ENCODE peak calls at places on chromosome 19, in nine cellular contexts. J, P, X, H, F, T, B, Z and D are unnamed samples. For H3K4me1, the result is how much of the 10 kb centered on the place peaks cover.

GRCh38 chr19:42468273-42468796 is 25.6 kb upstream of the CXCL17 start:
- DNase-seq in X (peak), Z (peak), J (no peak), T (no peak), B (no peak), H (no peak), F (no peak), P (no peak), D (no peak)

GRCh38 chr19:40650749-40651305 is 39.6 kb downstream of the NUMBL start:
- DNase-seq in F (peak), P (no peak), J (no peak), T (no peak), B (peak), Z (no peak), H (no peak), X (peak), D (no peak)

GRCh38 chr19:37583340-37583739 is 11.3 kb downstream of the ZNF571 start:
- DNase-seq in F (no peak), J (no peak), Z (no peak), H (no peak), T (no peak), X (no peak), B (no peak), P (no peak), D (no peak)

GRCh38 chr19:38932425-38933179 is 1.9 kb downstream of the MRPS12 start:
- DNase-seq in J (no peak), H (no peak), F (no peak), B (no peak), Z (peak), P (peak), X (peak), T (peak), D (no peak)

GRCh38 chr19:6090634-6091033 is 19.7 kb downstream of the RFX2 start:
- DNase-seq in Z (no peak), F (no peak), T (no peak), J (no peak), P (no peak), B (no peak), H (no peak), X (no peak), D (no peak)

GRCh38 chr19:38693380-38694223 is 46.2 kb downstream of the ACTN4 start:
- DNase-seq in H (peak), J (no peak), T (peak), F (no peak), Z (peak), X (peak), P (peak), B (peak), D (no peak)

GRCh38 chr19:20233105-20233504 is 66.1 kb downstream of the ZNF486 start:
- DNase-seq in X (no peak), T (no peak), H (no peak), P (no peak), Z (no peak), B (no peak), J (peak), F (no peak), D (no peak)

GRCh38 chr19:50465986-50466771 is 10.1 kb upstream of the EMC10 start:
- DNase-seq in B (no peak), H (no peak), F (no peak), P (peak), J (peak), Z (peak), X (no peak), T (peak), D (no peak)

GRCh38 chr19:58579473-58580142 is 6.5 kb upstream of the MZF1 start:
- DNase-seq in F (no peak), X (no peak), J (no peak), B (no peak), Z (no peak), H (no peak), T (no peak), P (no peak), D (no peak)

GRCh38 chr19:46984077-46985010 is 35.3 kb upstream of the NPAS1 start:
- DNase-seq in B (no peak), T (peak), H (no peak), F (peak), J (no peak), X (peak), Z (no peak), P (peak), D (peak)

GRCh38 chr19:38229585-38230073 is 5.6 kb upstream of the DPF1 start:
- DNase-seq in J (peak), B (no peak), H (peak), X (peak), F (no peak), P (peak), T (peak), Z (peak), D (no peak)

GRCh38 chr19:55173717-55174409 is 6.2 kb downstream of the SYT5 start:
- DNase-seq in J (peak), Z (peak), T (peak), F (no peak), B (no peak), P (peak), X (peak), H (peak), D (no peak)

GRCh38 chr19:33175886-33176669 is 18.1 kb upstream of the LRP3 start:
- DNase-seq in J (no peak), F (no peak), T (peak), P (peak), H (peak), B (peak), Z (no peak), X (peak), D (no peak)

GRCh38 chr19:29566496-29567054 is 39.5 kb upstream of the POP4 start:
- DNase-seq in Z (no peak), X (no peak), T (no peak), B (no peak), F (no peak), H (no peak), P (no peak), J (no peak), D (no peak)

GRCh38 chr19:53659292-53659691 is 27.5 kb downstream of the DPRX start:
- DNase-seq in Z (no peak), J (no peak), F (no peak), B (peak), X (no peak), P (peak), T (no peak), H (peak), D (no peak)

GRCh38 chr19:49877879-49878743 is 609 bp downstream of the TBC1D17 start:
- DNase-seq in P (peak), J (peak), X (peak), H (peak), Z (peak), T (peak), F (peak), B (peak), D (peak)

GRCh38 chr19:33388231-33388816 is 14.8 kb downstream of the CEBPG start:
- DNase-seq in B (no peak), T (no peak), H (no peak), F (no peak), X (no peak), Z (peak), J (no peak), P (no peak), D (peak)

GRCh38 chr19:50632151-50632835 is 7.4 kb downstream of the SYT3 start:
- DNase-seq in H (no peak), B (no peak), X (no peak), J (no peak), T (no peak), P (no peak), Z (no peak), F (no peak), D (no peak)

GRCh38 chr19:32677657-32678056 is 2.0 kb downstream of the RGS9BP start:
- DNase-seq in H (no peak), X (no peak), J (no peak), F (no peak), Z (no peak), T (no peak), B (no peak), P (no peak), D (peak)

GRCh38 chr19:45815501-45816216 is 551 bp upstream of the RSPH6A start:
- DNase-seq in J (no peak), P (no peak), T (no peak), X (no peak), H (peak), F (no peak), Z (no peak), B (no peak), D (no peak)

GRCh38 chr19:38650911-38651584 is 3.6 kb downstream of the ACTN4 start:
- DNase-seq in F (peak), H (no peak), J (no peak), P (no peak), T (no peak), Z (no peak), X (peak), B (no peak), D (no peak)

GRCh38 chr19:6239401-6239844 is 40.4 kb downstream of the MLLT1 start:
- DNase-seq in H (no peak), Z (no peak), B (peak), J (peak), X (peak), T (no peak), F (no peak), P (no peak), D (no peak)

GRCh38 chr19:55437410-55437809 is 5.7 kb downstream of the SHISA7 start:
- DNase-seq in X (peak), J (peak), Z (no peak), P (peak), F (no peak), B (no peak), T (peak), H (peak), D (no peak)

GRCh38 chr19:6060600-6061391 is 49.5 kb downstream of the RFX2 start:
- DNase-seq in F (no peak), J (no peak), P (no peak), H (no peak), T (no peak), B (peak), X (peak), Z (peak), D (peak)

GRCh38 chr19:5864013-5864720 is 6.2 kb downstream of the FUT5 start:
- DNase-seq in T (no peak), F (no peak), B (no peak), Z (no peak), P (no peak), H (no peak), J (no peak), X (no peak), D (no peak)

GRCh38 chr19:17510220-17510993 is 1.0 kb upstream of the PGLS start:
- DNase-seq in P (no peak), F (no peak), J (no peak), H (no peak), T (no peak), X (no peak), Z (no peak), B (no peak), D (no peak)

GRCh38 chr19:17515408-17516149 is 4.1 kb downstream of the PGLS start:
- DNase-seq in H (no peak), Z (no peak), B (no peak), X (no peak), T (no peak), J (no peak), P (no peak), F (no peak), D (no peak)

GRCh38 chr19:17512574-17512939 is 1.1 kb downstream of the PGLS start:
- DNase-seq in X (no peak), J (no peak), T (no peak), Z (peak), B (no peak), P (no peak), F (no peak), H (no peak), D (no peak)

GRCh38 chr19:17511724-17512573 is 500 bp downstream of the PGLS start:
- DNase-seq in B (peak), P (peak), X (peak), H (peak), F (peak), Z (peak), J (peak), T (peak), D (peak)

DNA sequence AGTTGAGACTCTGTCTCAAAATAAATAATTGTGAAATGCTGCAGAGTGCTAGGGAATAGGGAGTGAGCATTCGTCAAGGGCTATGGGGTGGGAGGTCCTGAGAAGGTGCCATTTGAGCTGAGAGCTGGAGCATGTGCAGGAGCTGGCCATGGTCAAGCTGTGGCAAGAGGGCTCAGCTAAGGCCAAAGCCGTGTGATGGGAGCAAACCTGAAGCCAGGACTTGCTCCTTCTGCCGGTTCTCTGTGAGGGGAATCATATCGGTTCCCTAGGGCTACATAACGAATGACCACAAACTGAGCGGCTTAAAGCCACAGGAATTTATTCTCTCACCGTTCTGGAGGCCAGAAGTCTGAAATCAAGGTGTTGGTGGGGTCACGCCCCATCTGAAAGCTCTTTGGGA is 2.4 kb downstream of the PGLS start:
- DNase-seq in T (no peak), B (no peak), J (no peak), Z (no peak), X (no peak), H (no peak), F (no peak), P (no peak), D (no peak)
- H3K4me3 ChIP-seq in T (no peak), B (no peak), J (no peak), Z (no peak), X (no peak), H (no peak), F (no peak), P (no peak), D (no peak)

DNA sequence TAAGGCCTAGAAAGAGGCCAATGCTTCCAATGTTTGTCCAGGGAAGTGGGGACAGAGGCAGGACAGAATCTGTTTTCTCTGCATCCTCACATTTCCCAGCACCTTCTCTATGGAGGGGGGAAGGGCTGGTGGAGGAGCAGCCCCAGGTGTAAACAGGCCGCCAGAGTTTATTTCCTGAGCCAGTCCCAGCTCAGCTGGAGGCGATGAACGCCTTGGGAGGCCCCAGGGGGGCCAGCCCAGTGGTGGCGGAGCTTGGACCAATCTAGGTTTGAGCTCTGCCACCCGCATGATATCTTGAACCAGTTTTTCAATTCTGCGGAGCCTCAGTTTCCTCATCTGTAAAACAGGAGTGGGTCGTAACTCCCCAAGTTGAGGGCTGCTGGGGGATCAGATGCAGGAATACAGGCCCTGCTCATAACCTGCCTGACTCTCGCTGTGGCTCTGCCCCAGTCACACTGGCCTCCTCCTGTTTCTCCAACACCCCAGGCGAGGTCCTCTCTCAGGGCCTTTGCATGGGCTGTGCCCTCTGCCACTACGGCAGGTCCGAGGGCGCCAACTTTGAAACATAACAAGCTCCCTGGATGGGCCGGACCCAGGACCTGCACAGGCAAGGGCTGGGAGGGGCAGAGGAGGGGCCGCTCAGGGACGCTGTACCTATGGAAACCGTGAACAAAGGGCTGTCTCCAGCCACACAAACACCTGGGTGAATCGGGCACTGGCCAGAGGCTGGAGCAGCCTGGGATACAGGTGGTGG is 1.1 kb downstream of the TNFAIP8L1 start:
- DNase-seq in F (no peak), X (no peak), B (no peak), J (no peak), Z (peak), T (no peak), H (no peak), P (peak), D (peak)
- H3K4me1 ChIP-seq in F (under half), X (under half), B (under half), J (under half), Z (under half), T (under half), H (under half), P (under half), D (under half)

DNA sequence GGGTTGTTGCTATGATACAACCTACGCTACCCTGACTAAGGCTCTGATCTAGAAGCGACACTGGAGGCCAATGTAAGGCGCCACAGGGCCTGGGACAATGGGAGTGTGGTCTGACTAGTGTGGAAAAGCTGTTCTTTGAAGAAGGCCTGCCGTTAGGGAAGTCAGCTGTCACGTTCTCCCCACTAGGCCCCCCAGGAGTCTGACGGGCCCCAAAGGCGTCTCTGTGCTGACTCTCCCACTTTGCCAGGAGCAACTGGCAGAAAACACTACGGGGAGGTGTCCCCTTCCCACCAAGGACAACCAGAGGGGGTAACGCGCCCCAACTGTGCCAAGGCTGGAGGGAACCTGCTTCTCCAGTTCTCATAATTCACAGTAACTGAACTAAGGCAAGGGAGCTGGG is 25.3 kb upstream of the EIF3G start:
- DNase-seq in X (no peak), F (no peak), B (no peak), H (no peak), T (no peak), J (no peak), Z (no peak), P (no peak), D (no peak)
- TF ChIP-seq POLR2A in X (no peak), F (no peak), B (no peak), H (no peak), T (no peak), J (no peak), Z (no peak), P (no peak), D (no peak)

GRCh38 chr19:2512523-2513431 is 36.9 kb downstream of the GADD45B start:
- DNase-seq in H (no peak), F (no peak), J (peak), Z (no peak), P (no peak), X (no peak), T (no peak), B (no peak), D (no peak)

GRCh38 chr19:2516727-2517126 is 40.8 kb downstream of the GADD45B start:
- DNase-seq in B (no peak), Z (no peak), H (no peak), T (no peak), J (no peak), X (no peak), F (no peak), P (no peak), D (no peak)

GRCh38 chr19:2514981-2515518 is 39.1 kb downstream of the GADD45B start:
- DNase-seq in Z (no peak), H (no peak), J (no peak), F (no peak), P (no peak), X (no peak), B (no peak), T (no peak), D (no peak)

GRCh38 chr19:2519482-2519881 is 43.6 kb downstream of the GADD45B start:
- DNase-seq in B (no peak), P (no peak), F (no peak), Z (no peak), T (no peak), J (no peak), H (no peak), X (no peak), D (no peak)

GRCh38 chr19:2517881-2518601 is 42.1 kb downstream of the GADD45B start:
- DNase-seq in P (no peak), B (no peak), J (no peak), F (no peak), X (no peak), H (no peak), Z (no peak), T (no peak), D (no peak)
- H3K4me3 ChIP-seq in P (no peak), B (no peak), J (no peak), F (no peak), X (no peak), H (no peak), Z (no peak), T (no peak), D (no peak)

DNA sequence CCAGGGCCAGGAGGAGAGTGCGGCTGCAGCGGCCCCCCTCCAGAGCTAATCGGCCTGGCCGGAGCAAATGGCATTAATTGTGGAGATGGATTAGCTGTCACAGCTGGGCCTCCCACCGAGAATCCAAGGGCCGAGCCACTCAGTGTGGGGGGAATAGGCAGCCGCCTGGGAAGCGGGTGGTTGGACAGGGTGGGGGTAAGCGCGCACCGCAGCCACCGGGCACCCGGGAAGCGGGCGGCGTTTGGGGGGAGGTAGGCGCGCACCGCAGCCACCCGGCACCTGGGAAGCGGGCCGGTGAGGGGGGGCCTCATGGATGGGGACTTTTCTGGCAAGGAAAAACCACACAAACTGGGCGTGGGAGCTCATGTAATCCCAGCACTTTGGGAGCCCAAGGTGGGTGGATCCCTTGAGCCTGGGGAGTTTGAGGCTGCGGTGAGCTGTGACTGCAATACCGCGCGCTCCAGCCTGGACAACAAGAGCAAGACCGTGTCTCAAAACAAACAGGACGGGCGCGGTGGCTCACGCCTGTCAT is 9.7 kb downstream of the R3HDM4 start:
- DNase-seq in P (no peak), F (no peak), J (no peak), Z (no peak), T (no peak), X (peak), H (no peak), B (no peak), D (no peak)
- H3K4me1 ChIP-seq in P (under half), F (under half), J (under half), Z (under half), T (under half), X (under half), H (under half), B (under half), D (under half)

DNA sequence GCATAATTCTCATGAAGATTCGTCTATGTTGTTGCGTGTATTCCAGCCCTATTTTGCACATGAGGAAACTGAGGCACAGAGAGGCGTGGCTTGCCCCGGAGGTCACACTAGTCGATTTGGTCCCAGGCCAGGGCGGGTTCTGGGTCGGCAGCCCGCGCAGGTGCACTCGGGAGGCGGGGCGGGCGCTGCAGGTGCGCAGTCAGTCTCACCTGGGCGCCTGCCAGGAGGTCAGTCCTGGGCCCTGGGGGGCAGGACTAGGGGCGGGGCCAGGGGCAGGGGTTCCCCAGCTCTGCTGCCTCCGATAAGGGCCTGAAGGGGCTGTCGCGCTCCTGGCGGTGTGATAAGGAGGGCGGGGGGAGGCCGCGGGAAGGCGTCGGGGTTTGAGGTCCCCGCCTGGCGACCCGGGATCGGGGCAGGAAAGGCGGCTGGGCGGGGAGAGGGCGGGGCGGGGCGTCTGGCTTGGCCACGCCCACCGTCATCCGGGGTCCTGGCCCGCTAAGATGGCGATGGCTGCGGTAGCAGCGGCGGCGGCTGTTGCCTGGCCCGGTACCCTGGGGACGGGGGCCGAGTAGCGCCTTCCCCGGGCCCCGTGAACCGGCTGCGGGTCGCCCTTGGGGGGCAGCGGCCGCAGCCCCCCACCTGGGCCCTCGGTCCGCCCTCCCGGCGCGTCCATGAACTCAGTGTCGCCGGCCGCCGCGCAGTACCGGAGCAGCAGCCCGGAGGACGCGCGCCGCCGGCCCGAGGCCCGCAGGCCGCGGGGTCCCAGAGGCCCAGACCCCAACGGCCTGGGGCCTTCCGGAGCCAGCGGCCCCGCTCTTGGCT is at the start of gene ATG4D:
- DNase-seq in B (peak), T (peak), J (peak), P (peak), H (peak), F (peak), Z (peak), X (peak), D (peak)
- TF ChIP-seq POLR2A in B (peak), T (peak), J (peak), P (peak), H (peak), F (peak), Z (peak), X (peak), D (peak)